ENCODE peak calls at places on chromosomes 1 and 21, in six cellular contexts. One of them, this sample, is unnamed.

GRCh38 chr1:160224606-160225005 is 19.4 kb downstream of the PEA15 start:
- DNase-seq in mesenchymal stem cell: no peak
- DNase-seq in H9: no peak
- DNase-seq in trophoblast cell: no peak
- DNase-seq in IMR-90: no peak
- DNase-seq in H1: no peak
- DNase-seq in this sample: no peak

GRCh38 chr1:58854576-58854975 is 70.7 kb upstream of the JUN start:
- DNase-seq in mesenchymal stem cell: peak
- DNase-seq in H9: no peak
- DNase-seq in trophoblast cell: no peak
- DNase-seq in IMR-90: peak
- DNase-seq in H1: no peak
- DNase-seq in this sample: no peak

GRCh38 chr1:155069551-155070391 is 6.2 kb downstream of the EFNA4 start:
- DNase-seq in mesenchymal stem cell: no peak
- DNase-seq in H9: no peak
- DNase-seq in trophoblast cell: no peak
- DNase-seq in IMR-90: no peak
- DNase-seq in H1: no peak
- DNase-seq in this sample: no peak

GRCh38 chr1:154148787-154149186 is 6.1 kb downstream of the NUP210L start:
- DNase-seq in mesenchymal stem cell: no peak
- DNase-seq in H9: no peak
- DNase-seq in trophoblast cell: no peak
- DNase-seq in IMR-90: peak
- DNase-seq in H1: no peak
- DNase-seq in this sample: no peak

GRCh38 chr1:22277662-22278061 is 134.8 kb upstream of the WNT4 start:
- DNase-seq in mesenchymal stem cell: no peak
- DNase-seq in H9: no peak
- DNase-seq in trophoblast cell: no peak
- DNase-seq in IMR-90: no peak
- DNase-seq in H1: no peak
- DNase-seq in this sample: no peak

GRCh38 chr1:100440075-100440809 is 87.9 kb downstream of the CDC14A start:
- DNase-seq in mesenchymal stem cell: no peak
- DNase-seq in H9: no peak
- DNase-seq in trophoblast cell: peak
- DNase-seq in IMR-90: no peak
- DNase-seq in H1: no peak
- DNase-seq in this sample: no peak

GRCh38 chr1:8083739-8084484 is 57.8 kb upstream of the ERRFI1 start:
- DNase-seq in mesenchymal stem cell: peak
- DNase-seq in H9: no peak
- DNase-seq in trophoblast cell: no peak
- DNase-seq in IMR-90: peak
- DNase-seq in H1: no peak
- DNase-seq in this sample: no peak

GRCh38 chr1:5390497-5390896 is 601.7 kb downstream of the NPHP4 start:
- DNase-seq in mesenchymal stem cell: no peak
- DNase-seq in H9: no peak
- DNase-seq in trophoblast cell: no peak
- DNase-seq in IMR-90: no peak
- DNase-seq in H1: no peak
- DNase-seq in this sample: no peak

GRCh38 chr21:14096577-14096976 is 114.2 kb downstream of the LIPI start:
- DNase-seq in mesenchymal stem cell: no peak
- DNase-seq in H9: no peak
- DNase-seq in trophoblast cell: no peak
- DNase-seq in IMR-90: no peak
- DNase-seq in H1: no peak
- DNase-seq in this sample: no peak

GRCh38 chr1:197391303-197392226 is 123.5 kb downstream of the CRB1 start:
- DNase-seq in mesenchymal stem cell: peak
- DNase-seq in H9: no peak
- DNase-seq in trophoblast cell: no peak
- DNase-seq in IMR-90: no peak
- DNase-seq in H1: no peak
- DNase-seq in this sample: no peak

GRCh38 chr1:8571200-8571984 is 246.0 kb downstream of the RERE start:
- DNase-seq in mesenchymal stem cell: peak
- DNase-seq in H9: no peak
- DNase-seq in trophoblast cell: no peak
- DNase-seq in IMR-90: peak
- DNase-seq in H1: no peak
- DNase-seq in this sample: no peak

GRCh38 chr1:27604579-27605299 is 795 bp upstream of the AHDC1 start:
- DNase-seq in mesenchymal stem cell: no peak
- DNase-seq in H9: peak
- DNase-seq in trophoblast cell: no peak
- DNase-seq in IMR-90: no peak
- DNase-seq in H1: no peak
- DNase-seq in this sample: no peak

GRCh38 chr1:183194527-183195145 is 8.6 kb downstream of the LAMC2 start:
- DNase-seq in mesenchymal stem cell: no peak
- DNase-seq in H9: no peak
- DNase-seq in trophoblast cell: no peak
- DNase-seq in IMR-90: no peak
- DNase-seq in H1: no peak
- DNase-seq in this sample: no peak

GRCh38 chr1:209413062-209413461 is 170.5 kb upstream of the CAMK1G start:
- DNase-seq in mesenchymal stem cell: no peak
- DNase-seq in H9: no peak
- DNase-seq in trophoblast cell: no peak
- DNase-seq in IMR-90: no peak
- DNase-seq in H1: no peak
- DNase-seq in this sample: no peak

GRCh38 chr1:209412566-209412965 is 170.9 kb upstream of the CAMK1G start:
- DNase-seq in mesenchymal stem cell: no peak
- DNase-seq in H9: no peak
- DNase-seq in trophoblast cell: no peak
- DNase-seq in IMR-90: no peak
- DNase-seq in H1: no peak
- DNase-seq in this sample: no peak

GRCh38 chr1:209411491-209411929 is 172.0 kb upstream of the CAMK1G start:
- DNase-seq in mesenchymal stem cell: no peak
- DNase-seq in H9: no peak
- DNase-seq in trophoblast cell: no peak
- DNase-seq in IMR-90: peak
- DNase-seq in H1: no peak
- DNase-seq in this sample: no peak

GRCh38 chr1:209412036-209412435 is 171.5 kb upstream of the CAMK1G start:
- DNase-seq in mesenchymal stem cell: no peak
- DNase-seq in H9: no peak
- DNase-seq in trophoblast cell: peak
- DNase-seq in IMR-90: peak
- DNase-seq in H1: no peak
- DNase-seq in this sample: no peak

DNA sequence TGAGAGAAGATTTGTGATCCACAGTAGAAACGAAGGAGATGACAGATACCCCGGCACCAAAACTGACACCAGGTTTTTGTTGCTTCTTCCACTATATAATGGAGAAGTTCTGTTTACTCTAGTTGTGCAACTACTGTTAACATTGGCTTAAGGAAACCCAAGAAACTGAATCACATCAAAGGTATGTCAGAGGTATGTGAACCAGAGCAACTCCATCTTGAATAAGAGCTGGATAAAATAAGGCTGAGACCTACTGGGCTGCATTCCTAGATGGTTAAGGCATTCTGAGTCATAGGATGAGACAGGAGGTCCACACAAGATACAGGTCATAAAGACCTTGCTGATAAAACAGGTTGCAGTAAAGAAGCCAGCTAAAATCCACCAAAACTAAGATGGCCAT is 173.7 kb upstream of the CAMK1G start:
- DNase-seq in mesenchymal stem cell: peak
- DNase-seq in H9: no peak
- DNase-seq in trophoblast cell: peak
- DNase-seq in IMR-90: peak
- DNase-seq in H1: no peak
- DNase-seq in this sample: no peak
- H2AK5ac ChIP-seq in mesenchymal stem cell: no peak
- H2AK5ac ChIP-seq in H9: no peak
- H2AK5ac ChIP-seq in trophoblast cell: peak
- H2AK5ac ChIP-seq in IMR-90: peak
- H2AK5ac ChIP-seq in H1: no peak
- H2AK5ac ChIP-seq in this sample: no peak

DNA sequence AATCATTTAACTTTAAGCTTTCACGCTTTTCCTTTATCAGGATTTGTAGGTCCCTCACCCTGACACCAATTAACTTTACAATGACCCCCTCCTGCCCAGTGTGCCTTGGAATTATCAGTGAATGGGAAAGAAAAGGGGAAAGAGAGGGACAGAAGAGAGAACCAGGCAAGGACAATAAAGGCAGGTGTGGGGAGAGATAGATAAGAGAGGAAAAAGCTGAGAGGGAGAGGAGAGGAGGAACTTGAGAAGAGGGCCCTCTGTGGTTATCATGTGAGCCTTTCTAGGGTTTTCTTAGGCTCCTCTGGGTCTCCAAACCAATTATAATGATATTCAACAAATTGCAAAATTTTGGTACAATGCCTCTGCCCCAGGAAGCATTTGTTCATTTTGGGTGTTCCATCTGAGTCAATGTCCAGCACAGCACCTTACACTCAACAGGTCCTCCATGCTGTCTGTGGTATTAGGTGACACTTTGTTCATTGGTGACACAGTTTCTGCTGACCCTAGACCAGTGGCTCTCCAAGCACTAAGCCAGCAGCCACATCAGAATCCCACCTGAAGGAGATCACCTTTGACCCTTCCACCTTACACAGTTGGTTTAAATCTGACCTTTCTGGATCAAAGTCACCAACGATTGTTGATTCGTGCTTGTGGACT is 14.2 kb downstream of the AKNAD1 start:
- DNase-seq in mesenchymal stem cell: no peak
- DNase-seq in H9: no peak
- DNase-seq in trophoblast cell: no peak
- DNase-seq in IMR-90: no peak
- DNase-seq in H1: no peak
- DNase-seq in this sample: no peak
- H2BK5ac ChIP-seq in mesenchymal stem cell: no peak
- H2BK5ac ChIP-seq in H9: no peak
- H2BK5ac ChIP-seq in trophoblast cell: no peak
- H2BK5ac ChIP-seq in IMR-90: no peak
- H2BK5ac ChIP-seq in H1: no peak
- H2BK5ac ChIP-seq in this sample: no peak

DNA sequence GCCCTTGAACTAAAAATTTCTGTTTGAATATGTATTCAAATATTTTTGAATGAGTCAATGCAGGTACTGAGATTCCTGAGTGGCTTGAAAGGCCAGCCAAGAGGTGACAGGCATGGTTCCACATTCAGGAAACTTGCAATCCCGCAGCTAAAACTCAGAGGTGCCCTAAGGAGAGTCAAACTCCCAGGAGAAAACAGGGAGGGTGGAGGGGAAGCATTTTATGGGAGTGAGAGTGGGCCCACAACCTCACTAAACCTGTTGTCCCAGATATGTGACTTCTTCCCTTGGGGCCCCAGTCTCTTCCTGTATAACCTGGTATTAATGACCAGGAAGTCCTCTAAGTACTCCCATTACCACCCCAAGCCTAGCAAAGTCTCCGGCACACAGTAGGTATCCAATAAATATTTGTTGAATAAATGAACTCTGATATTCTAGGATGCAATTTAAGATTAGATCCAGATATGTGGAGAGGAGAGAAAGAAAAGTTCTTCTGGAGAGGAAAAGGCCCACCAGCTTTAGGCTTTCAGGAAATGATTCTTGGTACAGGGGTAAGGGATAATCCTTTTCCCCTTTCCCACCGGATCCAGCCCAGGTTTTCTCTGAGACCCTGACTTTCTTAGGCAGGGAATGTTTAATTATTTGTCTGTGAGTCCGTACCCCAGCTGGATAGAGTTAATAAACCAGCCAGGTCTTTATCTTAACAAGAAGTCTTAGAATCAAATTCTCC is 189.4 kb downstream of the PLPP3 start:
- DNase-seq in mesenchymal stem cell: no peak
- DNase-seq in H9: peak
- DNase-seq in trophoblast cell: peak
- DNase-seq in IMR-90: peak
- DNase-seq in H1: no peak
- DNase-seq in this sample: peak
- H2AFZ ChIP-seq in mesenchymal stem cell: no peak
- H2AFZ ChIP-seq in H9: peak
- H2AFZ ChIP-seq in trophoblast cell: no peak
- H2AFZ ChIP-seq in IMR-90: no peak
- H2AFZ ChIP-seq in H1: no peak
- H2AFZ ChIP-seq in this sample: peak

GRCh38 chr21:44328242-44328895 is 10.8 kb downstream of the CFAP410 start:
- DNase-seq in mesenchymal stem cell: no peak
- DNase-seq in H9: no peak
- DNase-seq in trophoblast cell: no peak
- DNase-seq in IMR-90: no peak
- DNase-seq in H1: no peak
- DNase-seq in this sample: no peak

GRCh38 chr21:44329971-44330681 is 9.1 kb downstream of the CFAP410 start:
- DNase-seq in mesenchymal stem cell: no peak
- DNase-seq in H9: no peak
- DNase-seq in trophoblast cell: no peak
- DNase-seq in IMR-90: no peak
- DNase-seq in H1: no peak
- DNase-seq in this sample: no peak

GRCh38 chr21:44327603-44327974 is 11.6 kb downstream of the CFAP410 start:
- DNase-seq in mesenchymal stem cell: no peak
- DNase-seq in H9: no peak
- DNase-seq in trophoblast cell: no peak
- DNase-seq in IMR-90: no peak
- DNase-seq in H1: no peak
- DNase-seq in this sample: no peak

GRCh38 chr21:44330698-44331097 is 8.5 kb downstream of the CFAP410 start:
- DNase-seq in mesenchymal stem cell: no peak
- DNase-seq in H9: no peak
- DNase-seq in trophoblast cell: peak
- DNase-seq in IMR-90: no peak
- DNase-seq in H1: no peak
- DNase-seq in this sample: no peak

DNA sequence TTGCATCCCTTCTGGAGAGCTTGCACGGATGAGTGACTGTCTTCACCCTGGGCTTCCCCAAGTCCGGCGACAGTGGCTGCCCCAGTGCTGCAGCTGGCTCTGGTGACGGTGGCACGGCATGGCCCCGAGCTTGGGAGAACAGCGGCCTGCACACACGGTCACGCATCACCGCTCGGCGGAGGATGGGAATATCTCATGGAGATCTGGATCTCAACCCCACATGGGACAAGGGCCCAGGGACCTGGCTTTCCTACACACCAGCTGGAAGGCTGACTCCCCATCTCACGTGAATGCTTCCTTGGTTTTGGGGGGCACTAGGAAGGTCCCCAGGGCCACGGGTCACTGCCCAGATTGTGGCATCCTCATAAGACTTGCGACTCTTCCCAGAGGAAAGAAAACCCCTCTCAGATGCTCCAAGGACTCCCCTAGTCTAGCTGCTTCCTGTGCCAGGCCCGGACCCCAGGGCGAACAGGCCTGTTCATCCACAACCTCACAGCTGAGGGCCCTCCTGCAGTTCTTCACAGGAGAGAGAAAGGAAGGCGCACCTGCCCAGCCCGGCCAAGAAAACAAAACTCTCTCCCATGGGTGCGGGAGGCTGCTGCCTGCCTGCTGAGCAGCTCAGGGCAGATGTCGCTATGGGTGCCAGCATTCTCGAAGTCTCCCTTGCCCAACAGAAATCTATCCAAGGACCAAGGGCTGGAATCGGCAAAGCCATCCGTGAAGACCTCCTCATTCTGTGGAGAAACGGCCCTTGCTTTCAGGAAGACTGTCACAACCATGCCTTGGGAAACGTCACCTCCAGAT is 9.9 kb downstream of the CFAP410 start:
- DNase-seq in mesenchymal stem cell: no peak
- DNase-seq in H9: no peak
- DNase-seq in trophoblast cell: peak
- DNase-seq in IMR-90: no peak
- DNase-seq in H1: no peak
- DNase-seq in this sample: no peak
- H2AK5ac ChIP-seq in mesenchymal stem cell: no peak
- H2AK5ac ChIP-seq in H9: no peak
- H2AK5ac ChIP-seq in trophoblast cell: no peak
- H2AK5ac ChIP-seq in IMR-90: no peak
- H2AK5ac ChIP-seq in H1: no peak
- H2AK5ac ChIP-seq in this sample: no peak

This sample was measured in neuronal stem cell.